ENCODE peak calls at places on chromosomes 2 and 18, in nine cellular contexts. F is sigmoid colon, V is GM12878, M is H1, L is transverse colon, Q is esophagus muscularis mucosa, T is A549, K is ovary, D is HepG2. C is an unnamed sample.

GRCh38 chr2:75523313-75524275 is 37.1 kb downstream of the EVA1A start:
- DNase-seq in F (no peak), V (peak; percentile 44), M (no peak), L (no peak), Q (no peak), T (peak; percentile 54), K (no peak), D (peak; percentile 100), C (no peak)

GRCh38 chr2:213995400-213996105 is 415.3 kb upstream of the VWC2L start:
- DNase-seq in F (no peak), V (no peak), M (no peak), L (no peak), Q (no peak), T (peak; percentile 42), K (no peak), D (no peak), C (no peak)

GRCh38 chr2:181839811-181840210 is 51.7 kb upstream of the ITPRID2 start:
- DNase-seq in F (no peak), V (no peak), M (no peak), L (no peak), Q (no peak), T (no peak), K (no peak), D (no peak), C (no peak)

GRCh38 chr2:123993728-123994323 is 31.3 kb upstream of the CNTNAP5 start:
- DNase-seq in F (peak; percentile 64), V (no peak), M (peak; percentile 39), L (peak; percentile 17), Q (no peak), T (peak; percentile 1), K (no peak), D (peak; percentile 20), C (no peak)

GRCh38 chr2:191677091-191677645 is 768 bp upstream of the NABP1 start:
- DNase-seq in F (peak; percentile 82), V (no peak), M (no peak), L (peak; percentile 30), Q (no peak), T (peak; percentile 41), K (no peak), D (peak; percentile 59), C (no peak)

GRCh38 chr18:46917808-46918600 is 602 bp downstream of the KATNAL2 start:
- DNase-seq in F (no peak), V (no peak), M (peak; percentile 47), L (peak; percentile 32), Q (no peak), T (no peak), K (peak; percentile 49), D (no peak), C (peak; percentile 44)

GRCh38 chr2:215361211-215361875 is 49.5 kb downstream of the ATIC start:
- DNase-seq in F (no peak), V (no peak), M (no peak), L (no peak), Q (peak; percentile 57), T (no peak), K (no peak), D (no peak), C (no peak)

GRCh38 chr18:25931126-25931525 is 159.3 kb downstream of the SS18 start:
- DNase-seq in F (no peak), V (no peak), M (no peak), L (no peak), Q (no peak), T (no peak), K (no peak), D (no peak), C (no peak)

GRCh38 chr18:48963555-48964480 is 13.1 kb upstream of the SMAD7 start:
- DNase-seq in F (no peak), V (no peak), M (no peak), L (no peak), Q (no peak), T (no peak), K (no peak), D (no peak), C (no peak)

GRCh38 chr2:134869941-134870736 is 31.7 kb downstream of the ACMSD start:
- DNase-seq in F (no peak), V (no peak), M (no peak), L (no peak), Q (no peak), T (no peak), K (no peak), D (no peak), C (no peak)

GRCh38 chr2:237524631-237525030 is 37.6 kb downstream of the MLPH start:
- DNase-seq in F (no peak), V (no peak), M (no peak), L (no peak), Q (no peak), T (no peak), K (no peak), D (peak; percentile 54), C (no peak)

GRCh38 chr2:151289972-151290335 is 486 bp upstream of the NMI start:
- DNase-seq in F (peak; percentile 77), V (no peak), M (no peak), L (peak; percentile 31), Q (no peak), T (peak; percentile 39), K (no peak), D (no peak), C (peak; percentile 25)

GRCh38 chr18:53797998-53798397 is 426.5 kb downstream of the MBD2 start:
- DNase-seq in F (no peak), V (no peak), M (no peak), L (peak; percentile 43), Q (no peak), T (no peak), K (no peak), D (no peak), C (no peak)

GRCh38 chr2:234770081-234770506 is 181.7 kb upstream of the SH3BP4 start:
- DNase-seq in F (no peak), V (no peak), M (no peak), L (no peak), Q (no peak), T (no peak), K (peak; percentile 56), D (no peak), C (no peak)

GRCh38 chr2:200445284-200445683 is 64.6 kb downstream of the KCTD18 start:
- DNase-seq in F (no peak), V (no peak), M (no peak), L (no peak), Q (no peak), T (no peak), K (no peak), D (no peak), C (no peak)

GRCh38 chr2:186543561-186544131 is 46.2 kb upstream of the ITGAV start:
- DNase-seq in F (no peak), V (no peak), M (no peak), L (no peak), Q (no peak), T (no peak), K (no peak), D (no peak), C (no peak)

GRCh38 chr2:42217307-42217706 is 48.2 kb downstream of the EML4 start:
- DNase-seq in F (no peak), V (no peak), M (no peak), L (no peak), Q (no peak), T (no peak), K (no peak), D (peak; percentile 28), C (no peak)

GRCh38 chr2:42217914-42218313 is 48.8 kb downstream of the EML4 start:
- DNase-seq in F (no peak), V (no peak), M (no peak), L (no peak), Q (no peak), T (no peak), K (no peak), D (no peak), C (no peak)

GRCh38 chr2:42218712-42219111 is 49.6 kb downstream of the EML4 start:
- DNase-seq in F (no peak), V (no peak), M (no peak), L (no peak), Q (no peak), T (no peak), K (no peak), D (no peak), C (no peak)

GRCh38 chr2:42214669-42215068 is 45.5 kb downstream of the EML4 start:
- DNase-seq in F (no peak), V (no peak), M (no peak), L (no peak), Q (no peak), T (no peak), K (no peak), D (no peak), C (no peak)

GRCh38 chr2:42216712-42217111 is 47.6 kb downstream of the EML4 start:
- DNase-seq in F (no peak), V (no peak), M (no peak), L (no peak), Q (no peak), T (no peak), K (no peak), D (no peak), C (no peak)
- TF ChIP-seq EP300 in F (no peak), V (no peak), M (no peak), L (no peak), Q (no peak), T (no peak), K (no peak), D (no peak), C (no peak)

DNA sequence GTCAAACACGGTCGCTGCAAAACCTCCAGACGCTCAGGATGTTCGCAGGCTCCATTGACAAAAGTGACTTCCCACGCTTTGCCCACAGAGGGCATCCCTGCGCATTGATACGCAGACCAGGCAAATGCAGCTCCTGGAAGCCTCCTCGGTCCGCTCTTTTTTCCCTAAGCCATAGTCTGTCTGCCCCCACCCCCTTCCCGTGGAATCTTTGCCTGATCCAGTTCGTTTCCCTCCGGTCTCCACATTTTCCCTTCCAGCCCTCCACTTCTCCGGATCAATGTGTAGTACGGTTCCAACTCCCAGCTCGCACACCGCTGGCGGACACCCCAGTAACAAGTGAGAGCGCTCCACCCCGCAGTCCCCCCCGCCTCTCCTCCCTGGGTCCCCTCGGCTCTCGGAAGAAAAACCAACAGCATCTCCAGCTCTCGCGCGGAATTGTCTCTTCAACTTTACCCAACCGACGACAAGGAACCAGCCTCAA is at the start of gene DCC:
- DNase-seq in F (no peak), V (no peak), M (no peak), L (peak; percentile 34), Q (no peak), T (peak; percentile 35), K (no peak), D (peak; percentile 2), C (no peak)
- TF ChIP-seq CTCF in F (peak; percentile 16), V (no peak), M (peak; percentile 74), L (no peak), Q (peak; percentile 16), T (peak; percentile 44), K (no peak), D (peak; percentile 53), C (no peak)

GRCh38 chr2:23619941-23620340 is 235.0 kb downstream of the KLHL29 start:
- DNase-seq in F (no peak), V (no peak), M (no peak), L (no peak), Q (no peak), T (no peak), K (no peak), D (no peak), C (no peak)
- H3K4me1 ChIP-seq in F (no peaks in the 10 kb centered on the region), V (no peaks in the 10 kb centered on the region), M (peaks cover 2% of the 10 kb centered on the region), L (peaks cover 39% of the 10 kb centered on the region), Q (peaks cover 87% of the 10 kb centered on the region), T (no peaks in the 10 kb centered on the region), K (peaks cover 5% of the 10 kb centered on the region), D (peaks cover 6% of the 10 kb centered on the region), C (peaks cover 31% of the 10 kb centered on the region)

DNA sequence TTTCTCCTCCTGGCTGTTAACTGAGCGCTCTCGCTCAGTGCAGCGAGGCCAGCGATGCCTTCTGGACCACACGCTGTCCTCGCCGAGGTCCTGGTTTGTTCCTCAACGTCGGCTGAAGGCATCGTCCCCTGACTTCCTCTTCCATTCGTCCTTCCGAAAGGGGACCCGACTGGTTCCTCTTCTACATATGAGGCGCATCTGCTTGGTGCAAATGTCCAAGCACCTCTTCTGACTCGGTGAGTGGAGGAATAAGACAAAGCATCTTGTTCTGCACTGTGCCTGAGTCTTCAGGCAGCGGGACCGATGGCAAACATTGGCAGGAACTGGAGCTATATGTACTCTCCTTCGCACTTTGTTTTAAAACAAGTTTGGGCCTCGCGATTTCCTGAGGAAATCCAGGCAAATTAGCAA is 651 bp upstream of the KCNS3 start:
- DNase-seq in F (no peak), V (no peak), M (no peak), L (peak; percentile 15), Q (no peak), T (no peak), K (no peak), D (no peak), C (no peak)
- TF ChIP-seq EP300 in F (no peak), V (no peak), M (no peak), L (no peak), Q (no peak), T (no peak), K (no peak), D (no peak), C (no peak)

C was measured in tibial nerve.